ENCODE peak calls at places on chromosomes 12 and 14, in eight cellular contexts. S, Z, G, X, E, H, D and J are unnamed samples.

GRCh38 chr12:131177599-131177998 is 223.9 kb downstream of the ADGRD1 start:
- DNase-seq in D (no peak), G (no peak), X (no peak), E (no peak), Z (no peak), S (no peak), H (no peak), J (no peak)

GRCh38 chr14:51929156-51929555 is 60.2 kb upstream of the RTRAF start:
- DNase-seq in X (no peak), E (no peak), H (no peak), G (no peak), Z (no peak), S (no peak), D (no peak), J (no peak)

GRCh38 chr14:99742074-99742473 is 51.1 kb upstream of the EML1 start:
- DNase-seq in G (no peak), Z (no peak), E (no peak), D (no peak), S (no peak), H (no peak), X (no peak), J (no peak)

GRCh38 chr14:59704054-59704453 is 127.4 kb upstream of the CCDC175 start:
- DNase-seq in G (no peak), E (no peak), Z (no peak), X (no peak), D (no peak), S (no peak), H (no peak), J (no peak)

GRCh38 chr12:132841151-132841550 is 12.5 kb upstream of the GOLGA3 start:
- DNase-seq in S (no peak), Z (no peak), E (no peak), G (no peak), D (no peak), H (no peak), X (no peak), J (no peak)

GRCh38 chr14:22939684-22940083 is 10.5 kb upstream of the PRMT5 start:
- DNase-seq in G (no peak), X (no peak), Z (no peak), E (no peak), H (no peak), S (no peak), D (no peak), J (no peak)

GRCh38 chr14:100022772-100023451 is 42.3 kb upstream of the EVL start:
- DNase-seq in E (no peak), D (no peak), S (no peak), X (no peak), H (no peak), Z (no peak), G (no peak), J (no peak)

GRCh38 chr14:104405566-104406226 is 173.9 kb upstream of the C14orf180 start:
- DNase-seq in X (no peak), G (no peak), H (no peak), D (no peak), E (no peak), Z (no peak), S (no peak), J (peak; percentile 20)

GRCh38 chr12:43896496-43896895 is 60.6 kb downstream of the TMEM117 start:
- DNase-seq in D (no peak), G (no peak), S (no peak), X (no peak), Z (no peak), E (no peak), H (no peak), J (no peak)

GRCh38 chr12:6788972-6789905 is at the start of gene CD4:
- DNase-seq in D (peak; percentile 91), G (peak; percentile 95), S (peak; percentile 39), E (no peak), X (no peak), Z (no peak), H (no peak), J (peak; percentile 60)

GRCh38 chr12:31387011-31387410 is 61.1 kb upstream of the SINHCAF start:
- DNase-seq in S (no peak), G (no peak), X (no peak), Z (no peak), H (no peak), E (no peak), D (no peak), J (no peak)

GRCh38 chr12:110367209-110367864 is 36.2 kb downstream of the ANAPC7 start:
- DNase-seq in H (no peak), S (peak; percentile 17), D (no peak), G (no peak), Z (no peak), E (no peak), X (no peak), J (no peak)

GRCh38 chr14:75941030-75941429 is 40.8 kb downstream of the TGFB3 start:
- DNase-seq in Z (no peak), X (no peak), H (no peak), G (no peak), S (no peak), D (no peak), E (no peak), J (no peak)

GRCh38 chr12:91127751-91128150 is 16.5 kb upstream of the LUM start:
- DNase-seq in G (no peak), D (no peak), E (no peak), X (no peak), S (no peak), H (no peak), Z (no peak), J (no peak)

GRCh38 chr12:64673490-64674169 is 63.3 kb downstream of the RASSF3 start:
- DNase-seq in E (no peak), Z (no peak), G (no peak), H (no peak), D (no peak), X (no peak), S (no peak), J (no peak)

GRCh38 chr12:84911331-84912190 is 1.0 kb downstream of the SLC6A15 start:
- DNase-seq in D (peak; percentile 11), Z (peak; percentile 82), S (peak; percentile 77), G (peak; percentile 5), H (peak; percentile 23), X (peak; percentile 67), E (peak; percentile 74), J (peak; percentile 95)

GRCh38 chr12:46537387-46537959 is 164.9 kb upstream of the SLC38A2 start:
- DNase-seq in Z (no peak), E (no peak), D (no peak), G (no peak), H (no peak), S (no peak), X (no peak), J (no peak)